ENCODE peak calls at places on chromosome 4, in nine cellular contexts. P, B, E, V, J, W, T, I and Q are unnamed samples.
A peak's percentile ranks its signal among the peaks of the same experiment; 100 is the strongest.

GRCh38 chr4:9812530-9813340 is 31.3 kb downstream of the DRD5 start:
- DNase-seq in P (peak; percentile 1), E (peak; percentile 70), J (no peak), I (no peak), B (peak; percentile 69), W (no peak), V (no peak), T (no peak), Q (no peak)

GRCh38 chr4:154503598-154503997 is 12.0 kb upstream of the DCHS2 start:
- DNase-seq in E (peak; percentile 41), T (no peak), V (peak; percentile 54), B (peak; percentile 37), I (peak; percentile 5), J (no peak), W (peak; percentile 66), P (no peak), Q (no peak)

GRCh38 chr4:39621582-39621981 is 17.1 kb downstream of the SMIM14 start:
- DNase-seq in J (no peak), I (peak; percentile 81), B (peak; percentile 46), V (peak; percentile 40), T (no peak), E (peak; percentile 90), P (peak; percentile 79), W (peak; percentile 74), Q (no peak)

GRCh38 chr4:58247792-58248191 is 1137.6 kb upstream of the IGFBP7 start:
- DNase-seq in P (no peak), J (no peak), E (no peak), V (peak; percentile 6), B (no peak), I (no peak), T (no peak), W (no peak), Q (no peak)

GRCh38 chr4:15182600-15183222 is 180.4 kb downstream of the CPEB2 start:
- DNase-seq in I (no peak), P (peak; percentile 92), B (no peak), V (no peak), W (peak; percentile 77), J (no peak), E (peak; percentile 46), T (no peak), Q (no peak)

GRCh38 chr4:8422786-8423185 is 17.7 kb downstream of the ACOX3 start:
- DNase-seq in E (no peak), T (peak; percentile 35), W (no peak), P (no peak), I (no peak), B (no peak), J (no peak), V (no peak), Q (no peak)

GRCh38 chr4:27350161-27350560 is 489.5 kb downstream of the STIM2 start:
- DNase-seq in V (no peak), J (no peak), E (peak; percentile 64), W (peak; percentile 81), B (no peak), P (no peak), I (no peak), T (no peak), Q (no peak)

GRCh38 chr4:4401049-4401448 is 14.1 kb downstream of the NSG1 start:
- DNase-seq in V (no peak), T (no peak), E (no peak), P (no peak), J (no peak), I (no peak), B (no peak), W (no peak), Q (no peak)

GRCh38 chr4:39950861-39951481 is 26.7 kb downstream of the PDS5A start:
- DNase-seq in P (no peak), E (no peak), I (peak; percentile 19), J (no peak), B (no peak), W (no peak), V (no peak), T (no peak), Q (no peak)

GRCh38 chr4:66357316-66357715 is 687.0 kb upstream of the EPHA5 start:
- DNase-seq in V (no peak), T (no peak), P (peak; percentile 38), E (no peak), W (no peak), I (peak; percentile 12), J (no peak), B (no peak), Q (no peak)

GRCh38 chr4:112302320-112303274 is 5.4 kb downstream of the ALPK1 start:
- DNase-seq in B (no peak), J (no peak), E (no peak), T (no peak), V (no peak), I (no peak), W (no peak), P (no peak), Q (no peak)

GRCh38 chr4:112297495-112297894 is 326 bp downstream of the ALPK1 start:
- DNase-seq in I (no peak), W (no peak), V (no peak), E (peak; percentile 29), P (no peak), J (no peak), T (no peak), B (no peak), Q (no peak)

GRCh38 chr4:112296949-112297483 is at the start of gene ALPK1:
- DNase-seq in J (no peak), E (peak; percentile 92), T (no peak), W (peak; percentile 90), I (peak; percentile 94), B (peak; percentile 91), P (peak; percentile 74), V (no peak), Q (no peak)
- H3K4me3 ChIP-seq in J (peak within 1 kb of the TSS; percentile 67), E (peak within 1 kb of the TSS; percentile 86), T (peak within 1 kb of the TSS; percentile 49), W (peak within 1 kb of the TSS; percentile 58), I (peak within 1 kb of the TSS; percentile 59), B (peak within 1 kb of the TSS; percentile 53), P (peak within 1 kb of the TSS; percentile 41), V (no peak within 1 kb of the TSS), Q (peak within 1 kb of the TSS; percentile 19)

GRCh38 chr4:124179521-124180186 is 532.9 kb downstream of the ANKRD50 start:
- DNase-seq in B (peak; percentile 86), E (no peak), I (no peak), V (no peak), J (no peak), W (no peak), T (no peak), P (no peak), Q (no peak)

GRCh38 chr4:124181045-124181444 is 531.5 kb downstream of the ANKRD50 start:
- DNase-seq in W (no peak), B (no peak), I (peak; percentile 44), T (no peak), V (no peak), P (no peak), J (no peak), E (peak; percentile 6), Q (no peak)

GRCh38 chr4:124184767-124185166 is 527.8 kb downstream of the ANKRD50 start:
- DNase-seq in W (no peak), I (no peak), B (no peak), V (no peak), P (no peak), E (no peak), J (no peak), T (no peak), Q (no peak)

GRCh38 chr4:124183231-124183630 is 529.3 kb downstream of the ANKRD50 start:
- DNase-seq in V (no peak), J (no peak), W (no peak), P (no peak), T (no peak), E (no peak), B (no peak), I (no peak), Q (no peak)

DNA sequence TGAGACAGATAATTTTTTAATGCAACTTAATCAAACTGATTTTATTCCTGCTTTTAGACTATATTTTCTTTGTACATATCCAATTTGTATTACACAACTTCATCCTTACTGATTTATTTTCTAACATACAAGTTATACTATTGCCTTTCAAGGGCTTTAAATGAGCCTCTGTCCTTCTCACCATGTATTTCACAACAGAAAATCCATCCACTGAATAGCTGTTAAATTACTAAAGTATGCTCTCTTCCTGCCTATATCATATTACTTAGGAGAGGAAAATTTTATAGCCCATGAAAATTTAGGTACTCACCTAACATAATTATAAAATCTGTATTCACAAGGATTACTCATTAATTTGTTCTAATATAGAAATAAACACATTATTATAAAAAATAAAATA is 528.6 kb downstream of the ANKRD50 start:
- DNase-seq in P (no peak), J (no peak), E (peak; percentile 37), V (no peak), I (peak; percentile 41), W (no peak), T (no peak), B (peak; percentile 44), Q (no peak)
- H3K4me3 ChIP-seq in P (no peak overlapping the region), J (no peak overlapping the region), E (no peak overlapping the region), V (no peak overlapping the region), I (no peak overlapping the region), W (no peak overlapping the region), T (no peak overlapping the region), B (no peak overlapping the region), Q (no peak overlapping the region)

GRCh38 chr4:1325176-1325480 is 21.9 kb upstream of the UVSSA start:
- DNase-seq in T (peak; percentile 74), I (no peak), V (no peak), J (no peak), W (no peak), E (no peak), P (no peak), B (no peak), Q (no peak)
- H3K4me3 ChIP-seq in T (no peak overlapping the region), I (no peak overlapping the region), V (no peak overlapping the region), J (no peak overlapping the region), W (no peak overlapping the region), E (no peak overlapping the region), P (no peak overlapping the region), B (no peak overlapping the region), Q (no peak overlapping the region)

GRCh38 chr4:184039963-184040383 is 134.9 kb downstream of the STOX2 start:
- DNase-seq in B (no peak), T (peak; percentile 69), J (no peak), I (no peak), E (no peak), W (peak; percentile 20), P (no peak), V (peak; percentile 8), Q (no peak)
- H3K4me3 ChIP-seq in B (no peak overlapping the region), T (peak overlapping the region; percentile 27), J (no peak overlapping the region), I (no peak overlapping the region), E (no peak overlapping the region), W (peak overlapping the region; percentile 15), P (peak overlapping the region; percentile 17), V (no peak overlapping the region), Q (peak overlapping the region; percentile 25)

GRCh38 chr4:31100551-31100950 is 380.4 kb downstream of the PCDH7 start:
- DNase-seq in J (no peak), W (no peak), T (no peak), P (no peak), I (peak; percentile 67), B (no peak), V (no peak), E (no peak), Q (no peak)
- H3K4me3 ChIP-seq in J (no peak overlapping the region), W (no peak overlapping the region), T (no peak overlapping the region), P (no peak overlapping the region), I (no peak overlapping the region), B (no peak overlapping the region), V (no peak overlapping the region), E (no peak overlapping the region), Q (no peak overlapping the region)